ENCODE peak calls at places on chromosomes 1 and 21, in nine cellular contexts. E is HTR-8/SVneo; D is NCI-H2029; C is mucosa of gallbladder; L is dermis blood vessel endothelial cell; G is activated CD8-positive, alpha-beta memory T cell treated with anti-CD3 and anti-CD28 coated beads, Interleukin-2, amount 50 U/mL, for 4 hours; A is cardiac muscle cell; Y is GM13976; J is substantia nigra. X is an unnamed sample.

GRCh38 chr1:28646040-28646439 is 2.4 kb upstream of the RNU11 start:
- DNase-seq in E (no peak), D (no peak), C (no peak), L (no peak), G (no peak), A (peak; percentile 19), Y (no peak), J (no peak), X (no peak)

GRCh38 chr1:23554481-23555224 is 4.6 kb downstream of the ID3 start:
- DNase-seq in E (peak; percentile 69), D (peak; percentile 80), C (peak; percentile 82), L (peak; percentile 93), G (peak; percentile 83), A (peak; percentile 93), Y (peak; percentile 94), J (peak; percentile 50), X (peak; percentile 89)

GRCh38 chr21:29849735-29850176 is 90.0 kb downstream of the GRIK1 start:
- DNase-seq in E (peak; percentile 35), D (peak; percentile 75), C (peak; percentile 56), L (peak; percentile 74), G (peak; percentile 17), A (peak; percentile 73), Y (peak; percentile 44), J (peak; percentile 2), X (peak; percentile 47)

GRCh38 chr1:48329489-48329888 is 107.0 kb downstream of the SLC5A9 start:
- DNase-seq in E (no peak), D (no peak), C (no peak), L (no peak), G (no peak), A (peak; percentile 57), Y (no peak), J (no peak), X (no peak)

GRCh38 chr1:207868769-207869721 is 41.9 kb downstream of the CD34 start:
- DNase-seq in E (peak; percentile 88), D (peak; percentile 32), C (peak; percentile 81), L (peak; percentile 85), G (peak; percentile 71), A (peak; percentile 81), Y (peak; percentile 89), J (no peak), X (peak; percentile 81)

GRCh38 chr1:190738321-190738720 is 260.7 kb upstream of the BRINP3 start:
- DNase-seq in E (no peak), D (no peak), C (no peak), L (no peak), G (no peak), A (peak; percentile 30), Y (no peak), J (no peak), X (no peak)

GRCh38 chr1:72066431-72066830 is 215.9 kb downstream of the NEGR1 start:
- DNase-seq in E (no peak), D (no peak), C (no peak), L (no peak), G (no peak), A (no peak), Y (no peak), J (no peak), X (no peak)

GRCh38 chr1:81549588-81550127 is 251.1 kb upstream of the ADGRL2 start:
- DNase-seq in E (peak; percentile 23), D (no peak), C (peak; percentile 15), L (peak; percentile 76), G (no peak), A (peak; percentile 68), Y (no peak), J (no peak), X (no peak)

GRCh38 chr21:44000360-44000759 is 11.7 kb upstream of the TRAPPC10 start:
- DNase-seq in E (no peak), D (no peak), C (no peak), L (no peak), G (no peak), A (no peak), Y (peak; percentile 17), J (peak; percentile 75), X (peak; percentile 89)

GRCh38 chr1:154759196-154759595 is 110.9 kb downstream of the KCNN3 start:
- DNase-seq in E (no peak), D (no peak), C (no peak), L (peak; percentile 26), G (peak; percentile 70), A (no peak), Y (no peak), J (no peak), X (no peak)

GRCh38 chr1:153608742-153609584 is 4.0 kb downstream of the S100A16 start:
- DNase-seq in E (peak; percentile 93), D (no peak), C (peak; percentile 73), L (peak; percentile 99), G (no peak), A (peak; percentile 91), Y (no peak), J (peak; percentile 29), X (peak; percentile 73)

GRCh38 chr1:109228167-109228566 is 14.4 kb downstream of the SARS1 start:
- DNase-seq in E (no peak), D (no peak), C (no peak), L (no peak), G (no peak), A (no peak), Y (no peak), J (no peak), X (no peak)

GRCh38 chr1:4702464-4702863 is 48.1 kb downstream of the AJAP1 start:
- DNase-seq in E (no peak), D (no peak), C (no peak), L (no peak), G (no peak), A (no peak), Y (no peak), J (no peak), X (no peak)

GRCh38 chr1:229116114-229116513 is 154.8 kb upstream of the RAB4A start:
- DNase-seq in E (no peak), D (no peak), C (peak; percentile 74), L (no peak), G (no peak), A (peak; percentile 67), Y (no peak), J (no peak), X (no peak)

GRCh38 chr1:54453089-54453488 is 46.9 kb upstream of the SSBP3 start:
- DNase-seq in E (no peak), D (no peak), C (no peak), L (no peak), G (no peak), A (no peak), Y (no peak), J (no peak), X (no peak)

GRCh38 chr21:34280389-34280795 is 83.4 kb upstream of the KCNE2 start:
- DNase-seq in E (no peak), D (no peak), C (peak; percentile 21), L (no peak), G (no peak), A (peak; percentile 69), Y (no peak), J (no peak), X (no peak)

GRCh38 chr1:39568208-39568607 is 8.4 kb downstream of the PABPC4 start:
- DNase-seq in E (no peak), D (no peak), C (no peak), L (no peak), G (no peak), A (no peak), Y (no peak), J (no peak), X (no peak)

GRCh38 chr1:81598623-81599022 is 202.1 kb upstream of the ADGRL2 start:
- DNase-seq in E (no peak), D (no peak), C (no peak), L (no peak), G (no peak), A (no peak), Y (peak; percentile 11), J (no peak), X (no peak)

GRCh38 chr21:23725576-23725975 is 1881.7 kb downstream of the MRPL39 start:
- DNase-seq in E (peak; percentile 5), D (no peak), C (no peak), L (no peak), G (no peak), A (no peak), Y (no peak), J (no peak), X (no peak)

GRCh38 chr1:200483491-200484143 is 73.8 kb upstream of the ZNF281 start:
- DNase-seq in E (peak; percentile 95), D (no peak), C (peak; percentile 44), L (peak; percentile 98), G (peak; percentile 28), A (peak; percentile 93), Y (peak; percentile 84), J (no peak), X (no peak)

GRCh38 chr1:10128081-10128765 is 82.1 kb upstream of the KIF1B start:
- DNase-seq in E (no peak), D (no peak), C (no peak), L (no peak), G (no peak), A (no peak), Y (no peak), J (no peak), X (peak; percentile 94)

GRCh38 chr21:34762761-34763160 is 94.0 kb downstream of the CLIC6 start:
- DNase-seq in E (no peak), D (no peak), C (no peak), L (no peak), G (no peak), A (peak; percentile 47), Y (no peak), J (no peak), X (no peak)

GRCh38 chr1:109750920-109751319 is 10.1 kb upstream of the GSTM3 start:
- DNase-seq in E (no peak), D (no peak), C (peak; percentile 9), L (no peak), G (no peak), A (no peak), Y (peak; percentile 16), J (no peak), X (no peak)

GRCh38 chr1:197464039-197464438 is 196.0 kb downstream of the CRB1 start:
- DNase-seq in E (no peak), D (no peak), C (peak; percentile 66), L (no peak), G (no peak), A (peak; percentile 99), Y (no peak), J (no peak), X (peak; percentile 4)

GRCh38 chr1:27017206-27017605 is 4.6 kb upstream of the TENT5B start:
- DNase-seq in E (no peak), D (no peak), C (no peak), L (no peak), G (no peak), A (no peak), Y (no peak), J (no peak), X (no peak)